ENCODE peak calls at places on chromosomes 7 and 10, in six cellular contexts. T, Z, Y, P, E and U are unnamed samples.

GRCh38 chr7:157004050-157004838 is 6.2 kb downstream of the MNX1 start:
- DNase-seq in E (no peak), Y (no peak), Z (no peak), T (no peak), P (no peak), U (no peak)

GRCh38 chr7:73678862-73679261 is 4.4 kb downstream of the DNAJC30 start:
- DNase-seq in P (no peak), Z (no peak), E (no peak), Y (no peak), T (no peak), U (no peak)

GRCh38 chr10:7826971-7827370 is 8.7 kb downstream of the TAF3 start:
- DNase-seq in P (no peak), Z (no peak), E (no peak), T (no peak), Y (no peak), U (no peak)

GRCh38 chr10:6980353-6980752 is 400.3 kb upstream of the PRKCQ start:
- DNase-seq in Z (no peak), P (no peak), Y (no peak), T (no peak), E (no peak), U (no peak)

GRCh38 chr7:46208635-46209525 is 287.8 kb upstream of the IGFBP3 start:
- DNase-seq in E (no peak), Z (no peak), T (no peak), P (no peak), Y (no peak), U (no peak)

GRCh38 chr7:27145167-27145883 is 1.8 kb upstream of the HOXA5 start:
- DNase-seq in Y (no peak), E (no peak), Z (no peak), P (no peak), T (no peak), U (peak)

GRCh38 chr10:28254290-28254985 is 48.4 kb downstream of the MPP7 start:
- DNase-seq in P (no peak), Z (no peak), Y (no peak), T (no peak), E (peak), U (no peak)

GRCh38 chr10:97399843-97400545 is 1.1 kb downstream of the RRP12 start:
- DNase-seq in Z (no peak), T (no peak), E (no peak), P (no peak), Y (no peak), U (no peak)

GRCh38 chr7:70752794-70753241 is 379.1 kb upstream of the GALNT17 start:
- DNase-seq in T (no peak), P (no peak), Z (no peak), E (no peak), Y (no peak), U (no peak)

GRCh38 chr7:45696476-45696875 is 122.3 kb downstream of the ADCY1 start:
- DNase-seq in Z (no peak), E (no peak), Y (no peak), P (no peak), T (no peak), U (peak)

GRCh38 chr7:125386211-125386610 is 456.6 kb upstream of the POT1 start:
- DNase-seq in T (no peak), E (no peak), Y (no peak), P (no peak), Z (no peak), U (no peak)

GRCh38 chr7:125382401-125382800 is 452.8 kb upstream of the POT1 start:
- DNase-seq in Z (no peak), E (no peak), P (no peak), T (no peak), Y (no peak), U (no peak)

GRCh38 chr7:125383324-125383723 is 453.7 kb upstream of the POT1 start:
- DNase-seq in T (no peak), Y (no peak), P (no peak), Z (no peak), E (no peak), U (no peak)
- TF ChIP-seq CTCF in T (no peak), Y (no peak), P (no peak), Z (peak), E (no peak), U (peak)

GRCh38 chr7:112357136-112357535 is 93.1 kb upstream of the IFRD1 start:
- DNase-seq in T (no peak), E (no peak), Y (no peak), P (no peak), Z (no peak), U (no peak)
- TF ChIP-seq CTCF in T (no peak), E (no peak), Y (no peak), P (no peak), Z (no peak), U (no peak)

DNA sequence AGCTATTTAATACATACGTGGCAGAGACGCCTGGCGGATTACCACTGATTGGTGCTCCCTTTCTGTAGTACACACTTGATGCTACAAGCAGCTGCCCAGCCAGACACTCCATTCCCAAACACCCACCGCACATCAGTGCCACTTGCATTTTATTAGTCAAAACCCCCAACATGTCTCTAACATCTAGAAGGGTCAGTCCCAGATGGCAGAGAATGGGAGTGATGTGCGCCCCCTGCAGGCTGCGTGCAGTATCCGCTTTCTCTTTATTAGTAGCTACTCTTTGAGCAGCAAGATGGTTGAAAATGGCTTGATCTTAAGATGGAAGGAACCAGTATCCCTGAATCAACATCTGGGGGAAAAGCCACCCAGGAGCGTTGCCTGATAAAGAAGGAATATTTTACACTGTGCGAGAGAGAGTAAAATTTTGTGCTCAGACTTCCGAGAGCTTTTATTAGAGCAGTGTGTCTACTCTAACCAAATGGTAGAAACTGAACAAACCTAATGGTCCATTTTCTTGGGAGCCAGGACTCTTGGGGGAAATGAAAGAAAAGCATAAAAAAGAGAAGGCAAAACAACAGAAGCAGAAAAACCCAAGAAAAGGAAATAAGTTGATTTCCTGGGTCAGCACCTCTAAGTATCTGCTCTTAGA is 78.3 kb downstream of the ST8SIA6 start:
- DNase-seq in E (no peak), T (peak), P (no peak), Z (peak), Y (no peak), U (no peak)
- TF ChIP-seq CTCF in E (no peak), T (peak), P (no peak), Z (peak), Y (peak), U (peak)

GRCh38 chr7:50212666-50213621 is 91.6 kb upstream of the IKZF1 start:
- DNase-seq in T (no peak), Y (no peak), Z (no peak), P (no peak), E (no peak), U (no peak)
- TF ChIP-seq CTCF in T (no peak), Y (peak), Z (no peak), P (no peak), E (no peak), U (no peak)

DNA sequence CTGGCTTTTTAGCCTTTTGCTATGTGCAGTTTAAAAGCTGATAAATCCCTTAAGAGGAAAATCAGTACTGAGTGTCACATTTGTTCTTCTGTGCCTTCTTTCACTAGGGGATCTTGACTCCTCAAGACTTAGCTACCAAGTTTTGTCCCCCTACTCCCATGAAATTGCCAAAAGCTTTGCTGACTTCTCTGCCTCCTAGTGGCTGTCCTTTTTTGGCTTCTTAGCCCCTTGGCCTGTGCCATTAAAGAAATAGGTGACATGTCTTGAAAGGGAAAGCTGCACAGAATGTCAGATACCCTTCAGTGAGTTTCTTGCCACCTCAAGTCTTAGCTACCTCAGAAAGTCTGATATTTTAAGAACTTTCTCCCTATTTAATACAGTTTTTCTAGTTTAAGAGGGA is 10.5 kb downstream of the MKLN1 start:
- DNase-seq in E (no peak), P (no peak), Z (no peak), Y (no peak), T (no peak), U (no peak)
- TF ChIP-seq CTCF in E (no peak), P (no peak), Z (no peak), Y (no peak), T (no peak), U (no peak)

DNA sequence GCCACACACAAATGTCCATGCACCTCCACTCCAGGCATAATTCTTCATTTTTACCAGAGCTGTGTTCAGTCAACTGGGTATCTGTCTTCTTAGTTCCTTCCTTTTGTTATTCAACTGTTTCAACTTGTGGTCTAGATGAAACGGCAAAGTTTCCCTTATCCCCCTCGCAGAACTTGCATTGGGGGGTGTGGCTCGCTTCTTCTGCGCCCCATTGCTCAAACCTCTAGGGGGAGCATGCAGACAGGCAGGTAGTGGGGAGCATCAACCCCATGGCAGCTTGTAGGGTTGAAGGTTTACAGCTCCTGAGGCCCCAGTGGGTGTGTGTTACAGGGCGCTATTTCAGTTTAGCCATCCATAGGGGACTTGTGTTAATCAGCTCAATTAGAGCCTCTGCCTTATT is 38.3 kb upstream of the COBL start:
- DNase-seq in E (no peak), P (no peak), Y (no peak), Z (no peak), T (no peak), U (no peak)
- TF ChIP-seq CTCF in E (no peak), P (no peak), Y (peak), Z (no peak), T (no peak), U (no peak)